ENCODE peak calls at places on chromosomes 11 and 22, in four cellular contexts. One of them, this sample, is unnamed.

GRCh38 chr22:25085930-25086901 is 113.4 kb upstream of the CRYBB3 start:
- DNase-seq in kidney: peak; percentile 86
- DNase-seq in A549: peak; percentile 23
- DNase-seq in heart right ventricle: peak; percentile 87
- DNase-seq in this sample: no peak

GRCh38 chr11:114197799-114198500 is 98.2 kb upstream of the NNMT start:
- DNase-seq in kidney: peak; percentile 87
- DNase-seq in A549: no peak
- DNase-seq in heart right ventricle: peak; percentile 80
- DNase-seq in this sample: peak; percentile 99

GRCh38 chr11:11535611-11536010 is 86.2 kb downstream of the GALNT18 start:
- DNase-seq in kidney: no peak
- DNase-seq in A549: no peak
- DNase-seq in heart right ventricle: peak; percentile 68
- DNase-seq in this sample: no peak

GRCh38 chr11:123822022-123822421 is 15.9 kb upstream of the OR6M1 start:
- DNase-seq in kidney: no peak
- DNase-seq in A549: no peak
- DNase-seq in heart right ventricle: no peak
- DNase-seq in this sample: no peak

GRCh38 chr22:25709758-25710157 is 32.2 kb upstream of the MYO18B start:
- DNase-seq in kidney: no peak
- DNase-seq in A549: no peak
- DNase-seq in heart right ventricle: no peak
- DNase-seq in this sample: no peak

GRCh38 chr11:109914809-109915653 is 178.2 kb upstream of the ZC3H12C start:
- DNase-seq in kidney: no peak
- DNase-seq in A549: no peak
- DNase-seq in heart right ventricle: no peak
- DNase-seq in this sample: peak; percentile 45

GRCh38 chr11:13316528-13316961 is 39.0 kb downstream of the BMAL1 start:
- DNase-seq in kidney: no peak
- DNase-seq in A549: no peak
- DNase-seq in heart right ventricle: no peak
- DNase-seq in this sample: peak; percentile 67

GRCh38 chr11:18011633-18012313 is 1.1 kb downstream of the SERGEF start:
- DNase-seq in kidney: peak; percentile 65
- DNase-seq in A549: no peak
- DNase-seq in heart right ventricle: no peak
- DNase-seq in this sample: no peak

GRCh38 chr11:7597620-7598019 is 75.7 kb downstream of the CYB5R2 start:
- DNase-seq in kidney: peak; percentile 87
- DNase-seq in A549: no peak
- DNase-seq in heart right ventricle: no peak
- DNase-seq in this sample: no peak

GRCh38 chr11:62108971-62109391 is 14.8 kb upstream of the INCENP start:
- DNase-seq in kidney: no peak
- DNase-seq in A549: no peak
- DNase-seq in heart right ventricle: no peak
- DNase-seq in this sample: peak; percentile 53

GRCh38 chr11:129694966-129695365 is 120.7 kb upstream of the TMEM45B start:
- DNase-seq in kidney: no peak
- DNase-seq in A549: no peak
- DNase-seq in heart right ventricle: no peak
- DNase-seq in this sample: peak; percentile 7
- TF ChIP-seq CTCF in kidney: no peak
- TF ChIP-seq CTCF in A549: no peak
- TF ChIP-seq CTCF in heart right ventricle: no peak
- TF ChIP-seq CTCF in this sample: no peak

GRCh38 chr22:39134366-39135091 is 18.0 kb downstream of the CBX7 start:
- DNase-seq in kidney: no peak
- DNase-seq in A549: no peak
- DNase-seq in heart right ventricle: no peak
- DNase-seq in this sample: no peak

GRCh38 chr22:39136317-39136716 is 16.2 kb downstream of the CBX7 start:
- DNase-seq in kidney: no peak
- DNase-seq in A549: no peak
- DNase-seq in heart right ventricle: no peak
- DNase-seq in this sample: no peak

GRCh38 chr22:39132871-39133524 is 19.5 kb downstream of the CBX7 start:
- DNase-seq in kidney: no peak
- DNase-seq in A549: no peak
- DNase-seq in heart right ventricle: no peak
- DNase-seq in this sample: no peak

GRCh38 chr22:39133871-39134270 is 18.6 kb downstream of the CBX7 start:
- DNase-seq in kidney: no peak
- DNase-seq in A549: no peak
- DNase-seq in heart right ventricle: no peak
- DNase-seq in this sample: no peak

GRCh38 chr22:39135092-39135896 is 17.2 kb downstream of the CBX7 start:
- DNase-seq in kidney: no peak
- DNase-seq in A549: peak; percentile 49
- DNase-seq in heart right ventricle: peak; percentile 47
- DNase-seq in this sample: peak; percentile 31
- TF ChIP-seq CTCF in kidney: no peak
- TF ChIP-seq CTCF in A549: peak; percentile 47
- TF ChIP-seq CTCF in heart right ventricle: peak; percentile 60
- TF ChIP-seq CTCF in this sample: peak; percentile 80

GRCh38 chr11:63277345-63277943 is 34.0 kb upstream of the SLC22A25 start:
- DNase-seq in kidney: no peak
- DNase-seq in A549: peak; percentile 30
- DNase-seq in heart right ventricle: no peak
- DNase-seq in this sample: no peak
- TF ChIP-seq CTCF in kidney: no peak
- TF ChIP-seq CTCF in A549: peak; percentile 15
- TF ChIP-seq CTCF in heart right ventricle: no peak
- TF ChIP-seq CTCF in this sample: no peak

DNA sequence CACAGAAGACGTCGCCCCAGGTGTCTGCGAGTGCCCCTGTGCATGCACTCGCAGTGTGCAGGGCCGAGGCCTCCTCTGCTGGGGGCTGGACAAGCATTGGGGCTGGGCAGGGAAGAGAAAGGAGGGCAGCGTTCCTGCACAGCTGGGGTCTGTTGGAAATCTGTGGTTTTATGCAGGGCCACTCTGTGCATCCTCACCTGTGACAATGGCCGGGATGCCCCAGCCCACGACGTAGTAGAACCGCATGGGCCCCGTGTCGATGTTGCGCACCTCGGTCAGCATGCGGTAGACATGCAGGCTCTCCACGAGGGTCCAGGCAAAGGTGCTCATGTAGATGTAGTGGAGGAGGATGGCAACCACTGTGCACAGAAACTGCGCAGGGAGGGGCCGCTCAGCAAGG is 37.2 kb downstream of the TRMU start:
- DNase-seq in kidney: no peak
- DNase-seq in A549: no peak
- DNase-seq in heart right ventricle: no peak
- DNase-seq in this sample: no peak
- TF ChIP-seq CTCF in kidney: no peak
- TF ChIP-seq CTCF in A549: no peak
- TF ChIP-seq CTCF in heart right ventricle: no peak
- TF ChIP-seq CTCF in this sample: no peak

GRCh38 chr11:111359223-111360149 is 19.6 kb downstream of the POU2AF1 start:
- DNase-seq in kidney: no peak
- DNase-seq in A549: no peak
- DNase-seq in heart right ventricle: no peak
- DNase-seq in this sample: no peak
- TF ChIP-seq CTCF in kidney: no peak
- TF ChIP-seq CTCF in A549: no peak
- TF ChIP-seq CTCF in heart right ventricle: no peak
- TF ChIP-seq CTCF in this sample: no peak